ENCODE peak calls at places on chromosomes 4 and X, in five cellular contexts. C is stromal cell of bone marrow, L is NB4, T is omental fat pad, Z is EL. V is an unnamed sample.

GRCh38 chr4:55791666-55792065 is 27.9 kb upstream of the EXOC1L start:
- DNase-seq in C (no peak), L (no peak), Z (peak), T (no peak), V (no peak)

GRCh38 chr4:36386691-36387090 is 105.3 kb downstream of the DTHD1 start:
- DNase-seq in C (no peak), T (no peak), L (peak), Z (no peak), V (peak)

GRCh38 chrX:69538321-69538876 is 34.3 kb downstream of the NALF2 start:
- DNase-seq in C (peak), Z (peak), L (peak), T (peak), V (peak)

GRCh38 chr4:103359900-103360299 is 161.8 kb upstream of the CENPE start:
- DNase-seq in C (no peak), L (no peak), T (no peak), Z (no peak), V (no peak)

GRCh38 chr4:22901631-22902030 is 208.9 kb downstream of the GBA3 start:
- DNase-seq in Z (peak), L (no peak), C (peak), T (no peak), V (no peak)

GRCh38 chrX:152197425-152197824 is 59.0 kb upstream of the MAGEA10 start:
- DNase-seq in T (no peak), L (no peak), C (no peak), Z (no peak), V (no peak)

GRCh38 chrX:129908636-129909035 is 2.7 kb downstream of the UTP14A start:
- DNase-seq in C (no peak), Z (no peak), T (no peak), L (no peak), V (no peak)

GRCh38 chrX:9279271-9279596 is 185.6 kb upstream of the TBL1X start:
- DNase-seq in Z (peak), C (no peak), T (no peak), L (no peak), V (no peak)

GRCh38 chr4:54320826-54321320 is 91.8 kb downstream of the PDGFRA start:
- DNase-seq in L (no peak), C (no peak), Z (no peak), T (no peak), V (no peak)

GRCh38 chr4:47662975-47663374 is 174.9 kb downstream of the CORIN start:
- DNase-seq in Z (peak), T (no peak), C (no peak), L (peak), V (peak)

GRCh38 chrX:149825424-149825823 is 43.7 kb downstream of the MAGEA9 start:
- DNase-seq in C (no peak), T (no peak), L (peak), Z (peak), V (no peak)